ENCODE peak calls at places on chromosomes 5 and 9, in eight cellular contexts. P, O, J, H, M, G, Z and L are unnamed samples.
A peak's percentile ranks its signal among the peaks of the same experiment; 100 is the strongest.

GRCh38 chr5:7445066-7445465 is 49.1 kb downstream of the ADCY2 start:
- DNase-seq in M (no peak), G (no peak), H (no peak), O (no peak), Z (no peak), J (no peak), P (no peak), L (no peak)

GRCh38 chr5:83220331-83220730 is 143.0 kb downstream of the XRCC4 start:
- DNase-seq in M (no peak), H (no peak), P (no peak), O (no peak), J (no peak), G (no peak), Z (no peak), L (no peak)

GRCh38 chr9:394347-395052 is 179.8 kb downstream of the DOCK8 start:
- DNase-seq in G (no peak), J (no peak), M (no peak), O (no peak), H (no peak), Z (no peak), P (no peak), L (no peak)

GRCh38 chr9:88658311-88658822 is 123.4 kb downstream of the NXNL2 start:
- DNase-seq in M (no peak), P (peak; percentile 35), H (no peak), Z (no peak), J (no peak), O (no peak), G (no peak), L (peak; percentile 71)

GRCh38 chr9:93132946-93133640 is 958 bp downstream of the NINJ1 start:
- DNase-seq in G (no peak), O (no peak), M (no peak), J (no peak), P (peak; percentile 18), Z (no peak), H (no peak), L (peak; percentile 39)

GRCh38 chr5:147093138-147093537 is 141.7 kb upstream of the STK32A start:
- DNase-seq in O (no peak), G (no peak), Z (no peak), J (no peak), M (no peak), H (no peak), P (no peak), L (no peak)

GRCh38 chr5:121841900-121842299 is 9.8 kb upstream of the FTMT start:
- DNase-seq in P (no peak), O (no peak), J (no peak), G (no peak), M (no peak), H (no peak), Z (no peak), L (no peak)

GRCh38 chr5:130402906-130403305 is 498.6 kb downstream of the CHSY3 start:
- DNase-seq in M (no peak), Z (no peak), G (no peak), O (no peak), P (no peak), H (no peak), J (no peak), L (no peak)

GRCh38 chr9:137816531-137817235 is 60.9 kb upstream of the CACNA1B start:
- DNase-seq in Z (no peak), O (no peak), M (no peak), G (no peak), P (no peak), H (peak; percentile 73), J (no peak), L (no peak)

GRCh38 chr9:121360975-121361374 is 9.1 kb downstream of the STOM start:
- DNase-seq in Z (no peak), G (no peak), P (peak; percentile 71), M (no peak), J (no peak), O (no peak), H (no peak), L (peak; percentile 59)

GRCh38 chr5:148499461-148499860 is 115.7 kb downstream of the FBXO38 start:
- DNase-seq in O (no peak), M (no peak), G (no peak), J (no peak), P (no peak), H (no peak), Z (no peak), L (no peak)

GRCh38 chr9:2297771-2298170 is 282.6 kb downstream of the SMARCA2 start:
- DNase-seq in J (no peak), O (no peak), G (no peak), H (no peak), M (no peak), Z (no peak), P (no peak), L (no peak)

GRCh38 chr5:60482301-60482700 is 217.7 kb downstream of the DEPDC1B start:
- DNase-seq in O (no peak), J (no peak), H (no peak), G (no peak), P (no peak), M (no peak), Z (no peak), L (no peak)

GRCh38 chr5:82405618-82406199 is 127.6 kb upstream of the RPS23 start:
- DNase-seq in M (no peak), O (no peak), J (no peak), P (peak; percentile 91), Z (no peak), G (no peak), H (no peak), L (peak; percentile 96)

GRCh38 chr5:174798411-174798930 is 74.1 kb downstream of the MSX2 start:
- DNase-seq in J (no peak), H (no peak), O (no peak), Z (no peak), P (no peak), M (no peak), G (no peak), L (no peak)